ENCODE peak calls at places on chromosomes 5 and 9, in four cellular contexts. One of them, this sample, is unnamed. For H3K4me1, the result is how much of the 10 kb centered on the place peaks cover.

GRCh38 chr5:103444333-103445038 is 118.1 kb downstream of the NUDT12 start:
- DNase-seq in spleen: no peak
- DNase-seq in lower lobe of right lung: no peak
- DNase-seq in cardiac muscle cell: no peak
- DNase-seq in this sample: no peak

GRCh38 chr9:4750021-4750673 is 9.1 kb upstream of the AK3 start:
- DNase-seq in lower lobe of right lung: no peak
- DNase-seq in cardiac muscle cell: peak
- DNase-seq in spleen: no peak
- DNase-seq in this sample: no peak

GRCh38 chr9:94443039-94443722 is 111.7 kb upstream of the PCAT7 start:
- DNase-seq in lower lobe of right lung: no peak
- DNase-seq in spleen: no peak
- DNase-seq in cardiac muscle cell: no peak
- DNase-seq in this sample: no peak

GRCh38 chr5:64516216-64516615 is 10.4 kb downstream of the RGS7BP start:
- DNase-seq in cardiac muscle cell: no peak
- DNase-seq in spleen: no peak
- DNase-seq in lower lobe of right lung: no peak
- DNase-seq in this sample: no peak

GRCh38 chr9:37029304-37029775 is 4.7 kb downstream of the PAX5 start:
- DNase-seq in cardiac muscle cell: no peak
- DNase-seq in spleen: peak
- DNase-seq in lower lobe of right lung: no peak
- DNase-seq in this sample: no peak

GRCh38 chr9:134301387-134302129 is 24.7 kb upstream of the RXRA start:
- DNase-seq in lower lobe of right lung: peak
- DNase-seq in cardiac muscle cell: no peak
- DNase-seq in spleen: peak
- DNase-seq in this sample: peak

GRCh38 chr9:133959966-133960567 is 32.1 kb downstream of the VAV2 start:
- DNase-seq in lower lobe of right lung: peak
- DNase-seq in cardiac muscle cell: no peak
- DNase-seq in spleen: peak
- DNase-seq in this sample: no peak

GRCh38 chr9:34443976-34444375 is 14.4 kb downstream of the FAM219A start:
- DNase-seq in spleen: no peak
- DNase-seq in lower lobe of right lung: no peak
- DNase-seq in cardiac muscle cell: no peak
- DNase-seq in this sample: no peak

GRCh38 chr5:115179959-115180709 is 10.4 kb upstream of the TRIM36 start:
- DNase-seq in spleen: peak
- DNase-seq in lower lobe of right lung: no peak
- DNase-seq in cardiac muscle cell: peak
- DNase-seq in this sample: no peak

GRCh38 chr9:127742435-127743088 is 7.5 kb upstream of the TOR2A start:
- DNase-seq in spleen: no peak
- DNase-seq in cardiac muscle cell: peak
- DNase-seq in lower lobe of right lung: no peak
- DNase-seq in this sample: no peak

GRCh38 chr9:32873546-32873945 is 90.2 kb downstream of the TMEM215 start:
- DNase-seq in spleen: no peak
- DNase-seq in lower lobe of right lung: no peak
- DNase-seq in cardiac muscle cell: no peak
- DNase-seq in this sample: no peak

GRCh38 chr9:117763314-117763713 is 59.1 kb downstream of the TLR4 start:
- DNase-seq in spleen: no peak
- DNase-seq in cardiac muscle cell: peak
- DNase-seq in lower lobe of right lung: no peak
- DNase-seq in this sample: no peak

GRCh38 chr9:503881-504852 is 289.5 kb downstream of the DOCK8 start:
- DNase-seq in spleen: peak
- DNase-seq in cardiac muscle cell: peak
- DNase-seq in lower lobe of right lung: peak
- DNase-seq in this sample: peak

GRCh38 chr5:82183828-82184227 is 94.3 kb downstream of the RPS23 start:
- DNase-seq in spleen: no peak
- DNase-seq in cardiac muscle cell: peak
- DNase-seq in lower lobe of right lung: no peak
- DNase-seq in this sample: no peak

GRCh38 chr5:180799902-180800801 is 2.5 kb downstream of the MGAT1 start:
- DNase-seq in lower lobe of right lung: no peak
- DNase-seq in cardiac muscle cell: peak
- DNase-seq in spleen: no peak
- DNase-seq in this sample: no peak

GRCh38 chr5:180803181-180804128 is 849 bp upstream of the MGAT1 start:
- DNase-seq in cardiac muscle cell: peak
- DNase-seq in spleen: peak
- DNase-seq in lower lobe of right lung: peak
- DNase-seq in this sample: peak

GRCh38 chr5:180804129-180804601 is 1.6 kb upstream of the MGAT1 start:
- DNase-seq in cardiac muscle cell: no peak
- DNase-seq in lower lobe of right lung: no peak
- DNase-seq in spleen: peak
- DNase-seq in this sample: peak

GRCh38 chr5:180802325-180803180 is at the start of gene MGAT1:
- DNase-seq in spleen: peak
- DNase-seq in lower lobe of right lung: peak
- DNase-seq in cardiac muscle cell: peak
- DNase-seq in this sample: peak

GRCh38 chr5:180801596-180802324 is 846 bp downstream of the MGAT1 start:
- DNase-seq in spleen: peak
- DNase-seq in cardiac muscle cell: no peak
- DNase-seq in lower lobe of right lung: no peak
- DNase-seq in this sample: no peak
- H3K4me1 ChIP-seq in spleen: half or more
- H3K4me1 ChIP-seq in cardiac muscle cell: under half
- H3K4me1 ChIP-seq in lower lobe of right lung: half or more
- H3K4me1 ChIP-seq in this sample: half or more

GRCh38 chr9:129504404-129504803 is 116.5 kb downstream of the C9orf50 start:
- DNase-seq in spleen: peak
- DNase-seq in lower lobe of right lung: no peak
- DNase-seq in cardiac muscle cell: no peak
- DNase-seq in this sample: no peak
- H3K4me1 ChIP-seq in spleen: under half
- H3K4me1 ChIP-seq in lower lobe of right lung: under half
- H3K4me1 ChIP-seq in cardiac muscle cell: under half
- H3K4me1 ChIP-seq in this sample: under half

GRCh38 chr9:131736440-131736839 is 3.4 kb downstream of the RAPGEF1 start:
- DNase-seq in cardiac muscle cell: no peak
- DNase-seq in lower lobe of right lung: no peak
- DNase-seq in spleen: no peak
- DNase-seq in this sample: no peak
- H3K4me1 ChIP-seq in cardiac muscle cell: under half
- H3K4me1 ChIP-seq in lower lobe of right lung: half or more
- H3K4me1 ChIP-seq in spleen: half or more
- H3K4me1 ChIP-seq in this sample: half or more

DNA sequence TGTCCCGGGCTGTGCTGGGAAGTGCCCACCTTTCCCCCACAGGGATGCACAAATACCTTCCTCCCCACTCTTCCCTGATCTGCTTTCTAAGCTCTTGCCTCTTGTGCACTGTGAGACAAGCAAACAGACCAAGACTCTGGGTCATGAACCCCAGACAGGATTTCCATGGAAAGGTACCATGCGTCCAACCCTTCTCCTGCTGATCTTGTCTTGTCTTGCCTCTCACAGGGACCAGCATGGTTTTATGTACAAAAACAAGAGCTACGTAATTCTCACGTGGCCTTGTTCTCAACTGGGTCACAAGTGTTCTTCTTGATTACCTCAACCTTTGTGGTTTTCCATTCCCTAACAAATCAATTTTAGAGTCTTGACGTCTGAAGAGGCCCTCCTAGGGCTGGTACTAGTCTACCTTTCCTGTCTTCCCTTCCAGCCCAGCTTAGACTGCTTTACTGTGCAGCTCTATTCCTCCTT is 176.5 kb upstream of the MAP3K1 start:
- DNase-seq in lower lobe of right lung: no peak
- DNase-seq in spleen: no peak
- DNase-seq in cardiac muscle cell: no peak
- DNase-seq in this sample: no peak
- H3K4me1 ChIP-seq in lower lobe of right lung: under half
- H3K4me1 ChIP-seq in spleen: under half
- H3K4me1 ChIP-seq in cardiac muscle cell: under half
- H3K4me1 ChIP-seq in this sample: under half